ENCODE peak calls at places on chromosomes 3 and 15, in ten cellular contexts. O is renal cortical epithelial cell; D is H7; L is activated T-cell treated with anti-CD3 and anti-CD28 coated beads, Interleukin-2, amount 50 U/mL, for 4 hours; P is endothelial cell of umbilical vein; N is NCI-H524; A is GM12892; J is mucosa of gallbladder; T is sciatic nerve; I is neuronal stem cell. F is an unnamed sample.

GRCh38 chr15:54187325-54187724 is 209.1 kb downstream of the UNC13C start:
- DNase-seq in L (no peak), A (no peak), N (no peak), T (no peak), J (no peak), D (no peak), O (no peak), P (no peak), I (no peak), F (no peak)

GRCh38 chr3:72997421-72997961 is 880 bp downstream of the PPP4R2 start:
- DNase-seq in P (peak), A (no peak), J (peak), L (peak), O (peak), I (peak), N (peak), D (peak), T (no peak), F (peak)

GRCh38 chr3:143850877-143851276 is 2.6 kb upstream of the SLC9A9 start:
- DNase-seq in D (no peak), O (peak), N (no peak), P (no peak), I (no peak), T (no peak), J (no peak), A (no peak), L (no peak), F (no peak)

GRCh38 chr15:25732191-25732590 is 130.9 kb downstream of the ATP10A start:
- DNase-seq in O (no peak), J (no peak), P (no peak), A (no peak), D (no peak), N (no peak), T (no peak), L (no peak), I (no peak), F (no peak)

GRCh38 chr3:23086831-23087230 is 116.3 kb upstream of the UBE2E2 start:
- DNase-seq in J (no peak), P (no peak), N (no peak), T (no peak), I (no peak), D (no peak), O (no peak), L (no peak), A (no peak), F (no peak)

GRCh38 chr15:34951993-34952392 is 17.5 kb downstream of the AQR start:
- DNase-seq in P (peak), N (no peak), O (no peak), T (no peak), J (no peak), D (no peak), L (no peak), A (no peak), I (no peak), F (no peak)

GRCh38 chr3:63970596-63971468 is 52.5 kb downstream of the PSMD6 start:
- DNase-seq in P (no peak), O (no peak), A (no peak), I (peak), J (peak), L (no peak), D (peak), N (no peak), T (no peak), F (no peak)

GRCh38 chr3:10950476-10951294 is 41.9 kb upstream of the SLC6A1 start:
- DNase-seq in D (peak), P (peak), A (no peak), L (no peak), N (peak), I (no peak), O (peak), J (peak), T (peak), F (no peak)

GRCh38 chr3:195105389-195105788 is 165.6 kb downstream of the XXYLT1 start:
- DNase-seq in I (no peak), J (no peak), T (no peak), A (no peak), D (no peak), P (peak), L (no peak), O (no peak), N (no peak), F (no peak)

GRCh38 chr15:58331903-58332675 is 99.7 kb upstream of the LIPC start:
- DNase-seq in L (peak), D (no peak), I (peak), N (peak), A (no peak), J (peak), O (peak), P (peak), T (peak), F (peak)

GRCh38 chr3:166420071-166420470 is 582.8 kb upstream of the BCHE start:
- DNase-seq in I (no peak), J (no peak), P (no peak), O (no peak), T (no peak), N (no peak), L (no peak), D (no peak), A (no peak), F (no peak)

GRCh38 chr3:52218454-52218853 is 7.0 kb downstream of the TLR9 start:
- DNase-seq in A (no peak), L (no peak), J (no peak), T (peak), N (no peak), P (no peak), D (peak), O (no peak), I (no peak), F (no peak)

GRCh38 chr3:190048831-190049541 is 71.7 kb downstream of the P3H2 start:
- DNase-seq in A (no peak), J (no peak), P (peak), T (no peak), D (no peak), I (no peak), L (no peak), O (peak), N (no peak), F (no peak)

GRCh38 chr15:46089438-46090044 is 454.7 kb downstream of the SQOR start:
- DNase-seq in P (peak), T (no peak), O (no peak), N (peak), I (no peak), A (no peak), D (no peak), J (no peak), L (no peak), F (no peak)

GRCh38 chr3:112638327-112639020 is 2.5 kb downstream of the CCDC80 start:
- DNase-seq in A (no peak), P (no peak), D (no peak), L (no peak), I (no peak), O (no peak), J (no peak), N (no peak), T (no peak), F (no peak)

GRCh38 chr3:53589806-53590205 is 95.4 kb downstream of the CACNA1D start:
- DNase-seq in A (no peak), J (no peak), D (no peak), L (no peak), O (no peak), N (no peak), P (no peak), I (no peak), T (no peak), F (no peak)

GRCh38 chr15:82621970-82622369 is 25.2 kb downstream of the CPEB1 start:
- DNase-seq in A (no peak), P (no peak), O (no peak), N (no peak), D (peak), T (no peak), L (no peak), J (no peak), I (no peak), F (no peak)

GRCh38 chr3:169847896-169848295 is 21.8 kb downstream of the LRRC31 start:
- DNase-seq in I (no peak), O (no peak), D (no peak), T (no peak), J (no peak), P (no peak), N (peak), L (no peak), A (no peak), F (no peak)

GRCh38 chr15:99555089-99555488 is 10.7 kb upstream of the MEF2A start:
- DNase-seq in D (no peak), O (no peak), L (no peak), N (no peak), P (no peak), A (no peak), T (no peak), I (no peak), J (no peak), F (no peak)

GRCh38 chr3:134895181-134895580 is 100.1 kb downstream of the EPHB1 start:
- DNase-seq in N (no peak), O (no peak), J (no peak), D (no peak), A (no peak), T (no peak), P (no peak), L (no peak), I (no peak), F (no peak)

GRCh38 chr15:56832125-56832524 is 86.3 kb upstream of the TCF12 start:
- DNase-seq in D (no peak), N (no peak), T (no peak), I (no peak), A (no peak), P (peak), J (peak), L (no peak), O (peak), F (no peak)

F was measured in epithelial cell of proximal tubule.